ENCODE peak calls at places on chromosomes 4 and X, in four cellular contexts. One of them, this sample, is unnamed.

GRCh38 chrX:154596290-154596929 is 11.5 kb downstream of the CTAG1A start:
- DNase-seq in adipocyte: peak
- DNase-seq in putamen: no peak
- DNase-seq in T-cell: no peak
- DNase-seq in this sample: peak

GRCh38 chr4:77418333-77418732 is 187.3 kb upstream of the CXCL13 start:
- DNase-seq in adipocyte: peak
- DNase-seq in putamen: no peak
- DNase-seq in T-cell: no peak
- DNase-seq in this sample: peak

GRCh38 chrX:135977611-135978010 is 3.8 kb upstream of the MMGT1 start:
- DNase-seq in adipocyte: peak
- DNase-seq in putamen: no peak
- DNase-seq in T-cell: no peak
- DNase-seq in this sample: peak

GRCh38 chrX:139831689-139832456 is 101.0 kb downstream of the ATP11C start:
- DNase-seq in adipocyte: peak
- DNase-seq in putamen: no peak
- DNase-seq in T-cell: no peak
- DNase-seq in this sample: peak

GRCh38 chr4:71130827-71131603 is 137.6 kb downstream of the DCK start:
- DNase-seq in adipocyte: peak
- DNase-seq in putamen: peak
- DNase-seq in T-cell: no peak
- DNase-seq in this sample: peak

GRCh38 chr4:74598611-74599325 is 153.8 kb downstream of the AREG start:
- DNase-seq in adipocyte: peak
- DNase-seq in putamen: no peak
- DNase-seq in T-cell: no peak
- DNase-seq in this sample: no peak

GRCh38 chr4:41480985-41481384 is 57.0 kb upstream of the LIMCH1 start:
- DNase-seq in adipocyte: no peak
- DNase-seq in putamen: no peak
- DNase-seq in T-cell: no peak
- DNase-seq in this sample: no peak

GRCh38 chr4:150328496-150328895 is 250.3 kb downstream of the DCLK2 start:
- DNase-seq in adipocyte: no peak
- DNase-seq in putamen: no peak
- DNase-seq in T-cell: no peak
- DNase-seq in this sample: no peak

GRCh38 chr4:180860136-180860720 is 1383.0 kb upstream of the TENM3 start:
- DNase-seq in adipocyte: no peak
- DNase-seq in putamen: no peak
- DNase-seq in T-cell: no peak
- DNase-seq in this sample: no peak

GRCh38 chrX:85221361-85221760 is 22.2 kb downstream of the SATL1 start:
- DNase-seq in adipocyte: no peak
- DNase-seq in putamen: no peak
- DNase-seq in T-cell: no peak
- DNase-seq in this sample: no peak

GRCh38 chr4:78585633-78586032 is 34.1 kb downstream of the ANXA3 start:
- DNase-seq in adipocyte: peak
- DNase-seq in putamen: no peak
- DNase-seq in T-cell: no peak
- DNase-seq in this sample: no peak

GRCh38 chr4:175421506-175421905 is 390.6 kb downstream of the GPM6A start:
- DNase-seq in adipocyte: peak
- DNase-seq in putamen: no peak
- DNase-seq in T-cell: no peak
- DNase-seq in this sample: peak

GRCh38 chr4:152524429-152524828 is 11.5 kb downstream of the FBXW7 start:
- DNase-seq in adipocyte: no peak
- DNase-seq in putamen: no peak
- DNase-seq in T-cell: no peak
- DNase-seq in this sample: no peak

GRCh38 chrX:105564536-105564935 is 257.8 kb upstream of the NRK start:
- DNase-seq in adipocyte: peak
- DNase-seq in putamen: no peak
- DNase-seq in T-cell: no peak
- DNase-seq in this sample: peak

GRCh38 chr4:94334519-94334918 is 8.1 kb downstream of the HPGDS start:
- DNase-seq in adipocyte: no peak
- DNase-seq in putamen: no peak
- DNase-seq in T-cell: no peak
- DNase-seq in this sample: no peak

GRCh38 chr4:26355392-26356052 is 34.7 kb downstream of the RBPJ start:
- DNase-seq in adipocyte: no peak
- DNase-seq in putamen: no peak
- DNase-seq in T-cell: no peak
- DNase-seq in this sample: no peak

GRCh38 chr4:4847011-4847410 is 12.5 kb upstream of the MSX1 start:
- DNase-seq in adipocyte: no peak
- DNase-seq in putamen: no peak
- DNase-seq in T-cell: no peak
- DNase-seq in this sample: no peak

GRCh38 chrX:46574337-46574940 is 874 bp downstream of the CHST7 start:
- DNase-seq in adipocyte: peak
- DNase-seq in putamen: no peak
- DNase-seq in T-cell: peak
- DNase-seq in this sample: no peak

GRCh38 chrX:115413246-115413878 is 123.8 kb downstream of the LUZP4 start:
- DNase-seq in adipocyte: peak
- DNase-seq in putamen: no peak
- DNase-seq in T-cell: no peak
- DNase-seq in this sample: peak

GRCh38 chrX:46386511-46386910 is 158.7 kb downstream of the ZNF674 start:
- DNase-seq in adipocyte: peak
- DNase-seq in putamen: no peak
- DNase-seq in T-cell: no peak
- DNase-seq in this sample: no peak

GRCh38 chrX:147699061-147699460 is 212.7 kb upstream of the FMR1 start:
- DNase-seq in adipocyte: no peak
- DNase-seq in putamen: no peak
- DNase-seq in T-cell: no peak
- DNase-seq in this sample: no peak

GRCh38 chr4:38072578-38072977 is 112.4 kb downstream of the PTTG2 start:
- DNase-seq in adipocyte: peak
- DNase-seq in putamen: no peak
- DNase-seq in T-cell: no peak
- DNase-seq in this sample: no peak

GRCh38 chrX:50067435-50068292 is 133.1 kb downstream of the AKAP4 start:
- DNase-seq in adipocyte: no peak
- DNase-seq in putamen: peak
- DNase-seq in T-cell: no peak
- DNase-seq in this sample: peak

GRCh38 chr4:24063771-24064170 is 173.9 kb upstream of the PPARGC1A start:
- DNase-seq in adipocyte: no peak
- DNase-seq in putamen: no peak
- DNase-seq in T-cell: no peak
- DNase-seq in this sample: no peak

GRCh38 chrX:69626129-69626528 is 10.2 kb downstream of the EDA start:
- DNase-seq in adipocyte: no peak
- DNase-seq in putamen: no peak
- DNase-seq in T-cell: no peak
- DNase-seq in this sample: no peak

GRCh38 chrX:84170931-84171330 is 17.1 kb downstream of the RPS6KA6 start:
- DNase-seq in adipocyte: no peak
- DNase-seq in putamen: no peak
- DNase-seq in T-cell: no peak
- DNase-seq in this sample: no peak

GRCh38 chr4:30720021-30720655 is at the start of gene PCDH7:
- DNase-seq in adipocyte: peak
- DNase-seq in putamen: peak
- DNase-seq in T-cell: no peak
- DNase-seq in this sample: peak

GRCh38 chr4:152983774-152984411 is 47.8 kb downstream of the FHDC1 start:
- DNase-seq in adipocyte: no peak
- DNase-seq in putamen: peak
- DNase-seq in T-cell: no peak
- DNase-seq in this sample: peak

GRCh38 chr4:81807927-81808672 is 336.4 kb upstream of the RASGEF1B start:
- DNase-seq in adipocyte: no peak
- DNase-seq in putamen: no peak
- DNase-seq in T-cell: no peak
- DNase-seq in this sample: peak

GRCh38 chr4:30714408-30715031 is 5.6 kb upstream of the PCDH7 start:
- DNase-seq in adipocyte: peak
- DNase-seq in putamen: no peak
- DNase-seq in T-cell: no peak
- DNase-seq in this sample: peak

GRCh38 chr4:2814627-2815026 is 21.7 kb downstream of the SH3BP2 start:
- DNase-seq in adipocyte: no peak
- DNase-seq in putamen: no peak
- DNase-seq in T-cell: no peak
- DNase-seq in this sample: no peak

GRCh38 chr4:54473077-54473545 is 184.6 kb upstream of the KIT start:
- DNase-seq in adipocyte: peak
- DNase-seq in putamen: no peak
- DNase-seq in T-cell: no peak
- DNase-seq in this sample: peak

GRCh38 chr4:88858752-88859151 is 161.1 kb upstream of the NAP1L5 start:
- DNase-seq in adipocyte: no peak
- DNase-seq in putamen: peak
- DNase-seq in T-cell: no peak
- DNase-seq in this sample: no peak

GRCh38 chr4:15688056-15688455 is 6.4 kb downstream of the FAM200B start:
- DNase-seq in adipocyte: no peak
- DNase-seq in putamen: no peak
- DNase-seq in T-cell: no peak
- DNase-seq in this sample: no peak

GRCh38 chr4:19266566-19266965 is 985.1 kb upstream of the SLIT2 start:
- DNase-seq in adipocyte: peak
- DNase-seq in putamen: no peak
- DNase-seq in T-cell: no peak
- DNase-seq in this sample: no peak

GRCh38 chr4:338759-339097 is 1.1 kb downstream of the ZNF141 start:
- DNase-seq in adipocyte: no peak
- DNase-seq in putamen: no peak
- DNase-seq in T-cell: no peak
- DNase-seq in this sample: no peak

This sample was measured in HT1080.